ENCODE peak calls at places on chromosomes 13 and 19, in five cellular contexts. S is neural progenitor cell, A is Peyer's patch, Z is colonic mucosa, D is endothelial cell. G is an unnamed sample.

GRCh38 chr13:89518289-89519077 is 1829.0 kb upstream of the MIR17HG start:
- DNase-seq in Z (no peak), D (no peak), S (no peak), A (no peak), G (no peak)

GRCh38 chr13:43003010-43003409 is 11.0 kb upstream of the EPSTI1 start:
- DNase-seq in D (no peak), A (no peak), Z (no peak), S (no peak), G (no peak)

GRCh38 chr13:41613984-41614581 is 156.7 kb downstream of the RGCC start:
- DNase-seq in Z (no peak), S (peak; percentile 16), A (no peak), D (peak; percentile 57), G (no peak)

GRCh38 chr13:113510871-113511270 is 20.4 kb upstream of the DCUN1D2 start:
- DNase-seq in D (no peak), A (no peak), S (no peak), Z (no peak), G (no peak)

GRCh38 chr13:102587916-102588315 is 8.9 kb upstream of the TPP2 start:
- DNase-seq in S (no peak), Z (no peak), A (no peak), D (no peak), G (no peak)

GRCh38 chr13:71274923-71275593 is 591.9 kb downstream of the DACH1 start:
- DNase-seq in S (no peak), A (no peak), Z (no peak), D (no peak), G (no peak)

GRCh38 chr13:108342369-108343289 is 73.1 kb downstream of the TNFSF13B start:
- DNase-seq in S (peak; percentile 58), A (no peak), Z (no peak), D (no peak), G (no peak)

GRCh38 chr13:97262058-97262457 is 39.9 kb downstream of the MBNL2 start:
- DNase-seq in A (no peak), D (no peak), S (no peak), Z (no peak), G (no peak)

GRCh38 chr19:51000981-51001380 is 423 bp downstream of the KLK8 start:
- DNase-seq in Z (no peak), D (no peak), A (no peak), S (peak; percentile 44), G (no peak)

GRCh38 chr19:33634361-33635091 is 12.8 kb downstream of the CHST8 start:
- DNase-seq in Z (no peak), S (no peak), A (no peak), D (no peak), G (no peak)

GRCh38 chr13:52159159-52159982 is at the start of gene NEK3:
- DNase-seq in D (peak; percentile 79), Z (peak; percentile 72), A (peak; percentile 46), S (peak; percentile 84), G (peak; percentile 69)

GRCh38 chr13:32425158-32425557 is 2.8 kb downstream of the N4BP2L1 start:
- DNase-seq in D (no peak), A (no peak), Z (no peak), S (no peak), G (no peak)

GRCh38 chr13:106596287-106596937 is 28.5 kb upstream of the ARGLU1 start:
- DNase-seq in Z (no peak), A (no peak), D (no peak), S (no peak), G (no peak)

GRCh38 chr19:8097198-8097597 is 44.6 kb downstream of the CCL25 start:
- DNase-seq in D (no peak), S (no peak), Z (no peak), A (no peak), G (no peak)

GRCh38 chr19:11377237-11377636 is 2.8 kb downstream of the SWSAP1 start:
- DNase-seq in S (no peak), D (no peak), A (no peak), Z (no peak), G (no peak)

GRCh38 chr19:51187395-51188226 is 37.3 kb upstream of the CD33 start:
- DNase-seq in A (no peak), D (no peak), Z (no peak), S (no peak), G (no peak)

GRCh38 chr13:31982540-31982939 is 49.0 kb upstream of the FRY start:
- DNase-seq in A (no peak), S (no peak), Z (peak; percentile 54), D (no peak), G (no peak)

GRCh38 chr13:28049880-28050871 is 50.2 kb downstream of the FLT3 start:
- DNase-seq in A (no peak), D (no peak), Z (no peak), S (no peak), G (no peak)

GRCh38 chr13:34011552-34012085 is 193.7 kb downstream of the RFC3 start:
- DNase-seq in Z (no peak), D (no peak), A (no peak), S (peak; percentile 12), G (no peak)

GRCh38 chr13:36997716-36998427 is 1.3 kb downstream of the ALG5 start:
- DNase-seq in S (no peak), D (no peak), A (no peak), Z (no peak), G (no peak)

GRCh38 chr19:50537769-50538230 is 24.1 kb upstream of the ASPDH start:
- DNase-seq in Z (peak; percentile 81), S (peak; percentile 94), A (peak; percentile 37), D (peak; percentile 19), G (peak; percentile 41)

GRCh38 chr19:3046621-3047306 is 15.5 kb downstream of the TLE5 start:
- DNase-seq in S (peak; percentile 93), A (no peak), Z (no peak), D (no peak), G (no peak)

GRCh38 chr19:6586726-6587092 is 4.2 kb downstream of the CD70 start:
- DNase-seq in S (no peak), D (no peak), A (no peak), Z (no peak), G (no peak)

GRCh38 chr13:113495494-113496251 is 5.2 kb upstream of the DCUN1D2 start:
- DNase-seq in S (peak; percentile 55), Z (no peak), A (no peak), D (peak; percentile 22), G (no peak)

GRCh38 chr13:23810842-23811241 is 78.4 kb downstream of the MIPEP start:
- DNase-seq in S (no peak), D (no peak), Z (no peak), A (peak; percentile 48), G (no peak)
- TF ChIP-seq CTCF in S (peak; percentile 26), D (no peak), Z (no peak), A (no peak), G (no peak)

DNA sequence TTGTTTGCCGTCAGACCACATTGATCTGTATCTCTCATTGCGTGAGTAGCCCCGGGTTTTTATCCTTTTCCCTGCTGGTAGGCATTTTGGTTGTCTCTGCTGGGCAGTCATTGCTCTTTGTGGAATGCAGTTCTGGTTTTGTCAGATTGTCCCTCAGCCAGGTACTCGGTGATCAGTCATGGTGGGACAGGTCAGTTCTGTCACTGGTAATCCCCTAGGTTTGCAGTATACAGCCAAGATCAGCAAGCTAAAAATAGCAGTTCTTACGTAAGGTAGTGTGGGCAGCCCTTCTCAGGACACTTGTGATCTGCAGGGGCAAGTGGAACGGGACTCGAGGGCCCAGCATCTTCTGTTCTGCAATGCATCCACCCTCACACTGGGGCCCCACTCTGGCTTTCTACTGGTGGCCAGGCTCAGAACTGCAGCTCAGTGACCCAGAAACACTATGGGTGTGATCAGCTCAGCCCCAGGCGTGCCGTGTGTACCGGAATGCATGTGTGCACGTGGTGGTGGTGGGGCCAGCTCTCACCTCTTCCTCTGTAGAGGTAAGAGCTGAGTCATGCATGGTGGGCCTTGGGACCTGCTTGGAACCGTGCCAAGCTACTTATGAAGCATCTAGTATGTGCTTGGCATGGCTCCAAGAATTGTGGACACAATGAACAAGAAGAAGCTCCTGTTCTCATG is 6.3 kb downstream of the PLEKHF1 start:
- DNase-seq in A (peak; percentile 89), Z (no peak), S (no peak), D (no peak), G (peak; percentile 42)
- TF ChIP-seq CTCF in A (peak; percentile 45), Z (no peak), S (no peak), D (peak; percentile 36), G (no peak)

GRCh38 chr13:50170447-50171037 is 155.3 kb downstream of the KCNRG start:
- DNase-seq in S (no peak), D (no peak), Z (no peak), A (no peak), G (no peak)
- TF ChIP-seq CTCF in S (no peak), D (no peak), Z (no peak), A (peak; percentile 17), G (no peak)

GRCh38 chr19:39923862-39924261 is 10.6 kb downstream of the FCGBP start:
- DNase-seq in D (no peak), Z (no peak), A (no peak), S (no peak), G (no peak)
- TF ChIP-seq CTCF in D (no peak), Z (no peak), A (no peak), S (no peak), G (no peak)

GRCh38 chr19:48784527-48784926 is 26.3 kb downstream of the BCAT2 start:
- DNase-seq in Z (no peak), A (no peak), D (no peak), S (no peak), G (no peak)

GRCh38 chr19:48777139-48777538 is 21.8 kb downstream of the FGF21 start:
- DNase-seq in S (no peak), Z (no peak), D (no peak), A (no peak), G (no peak)

GRCh38 chr19:48780684-48781391 is 25.5 kb downstream of the FGF21 start:
- DNase-seq in S (no peak), Z (no peak), D (no peak), A (no peak), G (no peak)

GRCh38 chr19:48777720-48778119 is 22.4 kb downstream of the FGF21 start:
- DNase-seq in D (no peak), S (no peak), Z (no peak), A (no peak), G (no peak)

GRCh38 chr19:48779636-48780035 is 24.3 kb downstream of the FGF21 start:
- DNase-seq in Z (no peak), S (no peak), A (no peak), D (no peak), G (no peak)
- TF ChIP-seq CTCF in Z (no peak), S (no peak), A (no peak), D (no peak), G (no peak)

DNA sequence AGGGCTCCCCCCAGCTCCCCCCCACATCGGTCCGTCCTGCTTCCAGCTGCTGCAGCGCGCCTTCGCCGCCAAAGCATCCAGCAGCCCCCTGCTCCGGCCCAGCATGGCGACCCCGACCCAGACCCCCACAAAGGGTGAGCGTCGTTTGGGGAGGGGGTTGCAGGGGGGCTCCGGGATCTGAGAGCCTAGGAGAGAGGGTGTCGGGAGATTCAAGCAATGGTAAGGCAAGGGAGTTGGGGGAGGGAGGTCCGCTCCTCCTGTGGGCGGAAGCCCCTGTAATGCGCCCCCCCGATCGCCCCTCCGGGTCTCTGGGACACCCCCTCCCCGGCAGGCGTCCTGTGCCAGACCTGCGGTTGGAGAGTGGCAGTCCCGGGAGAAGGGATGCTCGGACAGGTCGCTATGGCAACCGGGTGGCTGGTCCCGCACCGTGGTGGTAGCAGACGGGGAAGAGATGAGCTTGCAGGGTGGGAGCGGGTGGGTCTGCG is at the start of gene FXYD7:
- DNase-seq in D (peak; percentile 26), A (no peak), S (peak; percentile 69), Z (no peak), G (no peak)
- TF ChIP-seq CTCF in D (peak; percentile 65), A (no peak), S (no peak), Z (peak; percentile 1), G (no peak)